ENCODE peak calls at places on chromosomes 11 and 22, in eight cellular contexts. N, T, C, Z, I, W, R and M are unnamed samples.

GRCh38 chr11:33292306-33292705 is 35.1 kb downstream of the HIPK3 start:
- DNase-seq in I (no peak), C (no peak), N (no peak), R (no peak), T (no peak), W (no peak), Z (no peak), M (no peak)

GRCh38 chr22:36470162-36470993 is 11.1 kb downstream of the TXN2 start:
- DNase-seq in R (peak), W (peak), C (peak), T (peak), N (peak), Z (peak), I (peak), M (peak)

GRCh38 chr11:13287681-13288080 is 10.1 kb downstream of the BMAL1 start:
- DNase-seq in W (no peak), Z (no peak), T (no peak), N (no peak), I (no peak), R (no peak), C (peak), M (peak)

GRCh38 chr11:41065432-41065831 is 394.0 kb downstream of the LRRC4C start:
- DNase-seq in Z (no peak), I (no peak), T (no peak), W (no peak), R (no peak), C (no peak), N (no peak), M (no peak)

GRCh38 chr22:39361495-39361894 is 11.7 kb downstream of the SYNGR1 start:
- DNase-seq in W (no peak), Z (no peak), R (no peak), C (no peak), T (no peak), I (no peak), N (no peak), M (no peak)

GRCh38 chr22:37428649-37429586 is 1.6 kb upstream of the ELFN2 start:
- DNase-seq in R (peak), T (peak), C (no peak), Z (peak), W (no peak), N (peak), I (peak), M (peak)

GRCh38 chr11:26201411-26201810 is 130.5 kb upstream of the ANO3 start:
- DNase-seq in N (peak), T (no peak), R (no peak), W (no peak), I (no peak), C (peak), Z (no peak), M (peak)

GRCh38 chr11:117713676-117714075 is 83.3 kb downstream of the DSCAML1 start:
- DNase-seq in N (no peak), C (no peak), Z (no peak), R (no peak), I (no peak), W (no peak), T (no peak), M (no peak)

GRCh38 chr22:37906364-37907008 is 389 bp downstream of the MICALL1 start:
- DNase-seq in W (peak), C (no peak), I (no peak), N (no peak), Z (no peak), R (peak), T (peak), M (peak)

GRCh38 chr11:26741036-26741435 is 19.2 kb upstream of the SLC5A12 start:
- DNase-seq in N (peak), I (no peak), C (no peak), R (no peak), W (no peak), T (no peak), Z (no peak), M (peak)

GRCh38 chr22:49789289-49790141 is 38.2 kb downstream of the BRD1 start:
- DNase-seq in W (no peak), R (peak), C (no peak), N (peak), I (no peak), Z (no peak), T (no peak), M (peak)

GRCh38 chr11:119907934-119908760 is 179.1 kb upstream of the NECTIN1 start:
- DNase-seq in W (no peak), I (no peak), N (no peak), T (no peak), Z (no peak), C (no peak), R (peak), M (no peak)

GRCh38 chr11:47178305-47178704 is 1.6 kb upstream of the ARFGAP2 start:
- DNase-seq in T (no peak), I (no peak), W (no peak), N (no peak), Z (no peak), R (no peak), C (no peak), M (no peak)
- H3K4me2 ChIP-seq in T (peak), I (no peak), W (no peak), N (no peak), Z (no peak), R (no peak), C (no peak), M (no peak)

GRCh38 chr11:127275771-127276170 is 275.2 kb upstream of the KIRREL3 start:
- DNase-seq in N (no peak), I (no peak), R (no peak), Z (no peak), C (no peak), W (no peak), T (no peak), M (no peak)
- H2AFZ ChIP-seq in N (no peak), I (no peak), R (no peak), Z (no peak), C (no peak), W (no peak), T (no peak), M (no peak)

DNA sequence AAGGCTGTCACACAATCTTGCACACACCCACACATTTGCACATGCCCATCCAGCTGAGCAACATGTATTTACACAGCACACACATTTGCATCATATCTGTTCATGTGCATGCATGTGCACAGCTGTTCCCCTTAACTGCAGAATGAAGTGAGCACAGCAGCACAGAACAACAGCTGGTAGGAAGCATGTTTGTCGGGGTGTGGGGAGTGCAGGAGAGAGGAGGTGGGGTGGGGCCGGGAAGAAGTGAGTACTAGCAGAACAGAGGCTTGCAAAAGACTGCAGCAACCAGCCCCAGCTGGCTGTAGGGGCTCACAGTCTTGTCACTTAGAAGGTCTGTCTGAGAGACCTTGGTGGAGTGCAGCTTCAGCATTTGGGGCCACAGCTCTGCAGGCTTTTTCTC is 296.4 kb downstream of the KIRREL3 start:
- DNase-seq in C (no peak), I (no peak), W (no peak), T (no peak), N (no peak), Z (no peak), R (no peak), M (peak)
- H3K4me2 ChIP-seq in C (no peak), I (no peak), W (no peak), T (no peak), N (no peak), Z (no peak), R (no peak), M (no peak)

GRCh38 chr11:66478823-66479740 is 1.2 kb upstream of the DPP3 start:
- DNase-seq in R (peak), Z (peak), T (peak), I (no peak), N (peak), C (peak), W (peak), M (peak)
- H2AFZ ChIP-seq in R (peak), Z (peak), T (peak), I (peak), N (peak), C (peak), W (peak), M (peak)

GRCh38 chr11:48043998-48044512 is 63.7 kb downstream of the PTPRJ start:
- DNase-seq in R (no peak), T (peak), N (no peak), Z (no peak), C (no peak), W (no peak), I (no peak), M (no peak)
- H3K4me2 ChIP-seq in R (no peak), T (peak), N (no peak), Z (no peak), C (no peak), W (no peak), I (no peak), M (no peak)

GRCh38 chr11:64396079-64396591 is 37.2 kb downstream of the RPS6KA4 start:
- DNase-seq in I (no peak), T (no peak), R (no peak), N (no peak), Z (peak), C (no peak), W (no peak), M (no peak)
- H2AFZ ChIP-seq in I (peak), T (peak), R (no peak), N (no peak), Z (peak), C (no peak), W (no peak), M (no peak)

GRCh38 chr22:20428496-20429253 is 8.9 kb downstream of the SCARF2 start:
- DNase-seq in R (no peak), I (no peak), T (no peak), C (no peak), W (no peak), Z (no peak), N (no peak), M (no peak)
- H3K4me2 ChIP-seq in R (no peak), I (peak), T (peak), C (no peak), W (no peak), Z (no peak), N (no peak), M (no peak)

DNA sequence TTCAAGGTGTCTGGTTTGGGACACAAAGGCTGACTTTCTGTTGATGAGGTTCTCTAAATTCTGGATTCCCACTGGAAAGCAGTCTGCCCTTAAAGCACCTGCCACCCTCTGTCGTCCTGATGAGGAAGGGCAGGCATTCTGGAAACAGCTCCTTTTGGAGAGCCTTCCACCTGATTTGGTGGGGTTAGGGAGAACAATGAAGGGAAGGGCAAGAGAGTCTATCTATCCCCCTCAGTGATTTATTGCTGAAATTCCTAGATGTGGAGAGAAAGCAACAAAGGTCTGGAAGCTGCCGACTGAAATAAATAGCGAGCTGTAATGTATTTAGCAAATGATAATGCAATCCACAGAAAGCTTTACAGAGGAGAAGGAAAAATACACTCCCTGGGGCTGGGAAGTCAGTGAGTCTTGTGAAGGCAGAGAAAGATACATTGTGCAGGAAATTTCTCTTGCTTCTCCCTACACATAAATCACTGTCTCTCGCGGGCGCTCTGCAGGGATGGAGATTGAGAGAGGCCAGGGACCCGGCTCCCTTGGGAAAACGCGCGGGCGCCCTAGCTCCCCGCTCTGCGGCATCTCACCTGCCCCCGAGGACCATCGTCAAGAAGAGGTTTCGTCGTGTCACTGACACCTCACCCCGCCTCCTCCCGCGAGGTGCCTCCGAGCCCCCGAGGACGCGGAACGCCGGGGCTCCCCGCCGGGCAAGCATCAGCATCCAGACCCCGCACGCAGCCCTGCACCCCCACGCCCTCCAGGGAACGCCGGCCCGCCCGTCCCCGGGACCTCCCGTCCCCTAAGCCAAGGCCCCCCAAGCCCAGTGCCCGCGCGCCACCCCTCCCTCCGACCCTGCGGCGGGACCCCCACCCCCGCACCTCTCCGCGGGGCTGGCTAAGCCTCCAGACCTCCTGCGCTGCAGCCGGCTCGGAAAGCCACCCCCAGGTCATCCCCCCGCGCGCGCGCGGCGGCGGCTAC is 673 bp downstream of the CDON start:
- DNase-seq in C (peak), I (no peak), R (peak), Z (peak), W (peak), T (peak), N (peak), M (peak)
- H2AFZ ChIP-seq in C (peak), I (peak), R (peak), Z (peak), W (peak), T (peak), N (no peak), M (peak)

GRCh38 chr11:34514597-34514996 is 1.0 kb upstream of the ELF5 start:
- DNase-seq in N (no peak), T (no peak), C (no peak), Z (no peak), W (no peak), R (no peak), I (no peak), M (no peak)
- H3K4me2 ChIP-seq in N (no peak), T (no peak), C (no peak), Z (no peak), W (peak), R (no peak), I (no peak), M (no peak)

GRCh38 chr22:46287873-46288751 is 8.6 kb upstream of the GTSE1 start:
- DNase-seq in W (no peak), R (no peak), I (no peak), C (no peak), T (peak), Z (no peak), N (no peak), M (no peak)
- H2AFZ ChIP-seq in W (no peak), R (no peak), I (no peak), C (no peak), T (peak), Z (no peak), N (no peak), M (no peak)